ENCODE peak calls at places on chromosomes 5 and 9, in four cellular contexts. I is K562, B is endothelial cell of umbilical vein, F is GM12878. C is an unnamed sample.

GRCh38 chr9:116349684-116350083 is 196.1 kb downstream of the PAPPA start:
- DNase-seq in I (no peak), B (no peak), F (no peak), C (no peak)

GRCh38 chr9:107836300-107836699 is 346.7 kb upstream of the KLF4 start:
- DNase-seq in I (no peak), B (no peak), F (no peak), C (no peak)

GRCh38 chr5:72999916-73000315 is 44.1 kb downstream of the FCHO2 start:
- DNase-seq in I (no peak), B (no peak), F (no peak), C (no peak)

GRCh38 chr9:102550266-102550665 is 444.9 kb upstream of the CYLC2 start:
- DNase-seq in I (no peak), B (no peak), F (no peak), C (no peak)

GRCh38 chr9:110672873-110673508 is 4.4 kb downstream of the MUSK start:
- DNase-seq in I (no peak), B (no peak), F (no peak), C (no peak)

GRCh38 chr9:91042541-91042940 is 240.9 kb downstream of the SYK start:
- DNase-seq in I (no peak), B (no peak), F (no peak), C (no peak)

GRCh38 chr5:136985785-136986475 is 513.2 kb downstream of the SPOCK1 start:
- DNase-seq in I (no peak), B (no peak), F (no peak), C (no peak)

GRCh38 chr5:17005087-17005828 is 69.2 kb upstream of the MYO10 start:
- DNase-seq in I (no peak), B (no peak), F (no peak), C (peak)

DNA sequence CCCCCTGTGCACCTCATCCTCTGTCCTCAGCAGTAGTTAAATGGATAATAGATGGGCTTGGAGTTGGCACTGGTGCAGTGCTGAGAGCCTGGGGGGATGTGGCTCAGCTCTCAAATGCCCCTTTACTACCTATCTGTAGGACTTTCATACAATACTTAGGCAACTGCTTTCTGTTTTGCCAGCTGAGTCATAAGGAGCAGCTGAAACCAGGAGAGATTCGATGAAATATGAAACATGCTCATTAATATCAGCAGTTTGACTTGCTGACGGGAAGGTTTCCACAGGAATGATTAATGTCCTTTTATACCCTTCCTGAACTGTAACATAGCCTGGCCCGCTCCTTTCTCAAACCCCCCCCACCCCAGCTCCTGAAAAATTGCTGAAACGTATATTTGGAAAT is 142.6 kb downstream of the SAXO1 start:
- DNase-seq in I (no peak), B (peak), F (peak), C (peak)
- TF ChIP-seq FOS in I (no peak), B (no peak), F (no peak), C (no peak)

DNA sequence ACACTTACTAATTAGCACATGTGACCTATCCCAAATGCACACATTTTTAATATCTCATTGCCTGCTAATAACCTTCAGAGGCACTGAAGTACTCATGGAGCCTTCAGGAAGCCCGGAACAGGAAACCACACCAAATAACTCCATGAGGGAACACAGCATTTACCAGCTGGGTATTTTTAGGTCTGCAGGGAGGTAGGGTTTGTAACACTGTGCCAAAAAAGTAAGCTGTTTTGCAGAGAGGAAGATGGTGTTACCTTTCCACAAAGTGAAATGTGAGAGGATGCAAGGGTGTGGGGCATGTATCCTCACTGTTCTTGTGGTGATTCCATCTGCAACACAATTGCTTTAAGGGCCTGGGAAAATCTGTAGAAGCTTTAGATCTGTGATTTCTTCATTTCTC is 64.4 kb downstream of the NUDT12 start:
- DNase-seq in I (no peak), B (no peak), F (no peak), C (no peak)
- TF ChIP-seq FOS in I (no peak), B (no peak), F (no peak), C (no peak)

DNA sequence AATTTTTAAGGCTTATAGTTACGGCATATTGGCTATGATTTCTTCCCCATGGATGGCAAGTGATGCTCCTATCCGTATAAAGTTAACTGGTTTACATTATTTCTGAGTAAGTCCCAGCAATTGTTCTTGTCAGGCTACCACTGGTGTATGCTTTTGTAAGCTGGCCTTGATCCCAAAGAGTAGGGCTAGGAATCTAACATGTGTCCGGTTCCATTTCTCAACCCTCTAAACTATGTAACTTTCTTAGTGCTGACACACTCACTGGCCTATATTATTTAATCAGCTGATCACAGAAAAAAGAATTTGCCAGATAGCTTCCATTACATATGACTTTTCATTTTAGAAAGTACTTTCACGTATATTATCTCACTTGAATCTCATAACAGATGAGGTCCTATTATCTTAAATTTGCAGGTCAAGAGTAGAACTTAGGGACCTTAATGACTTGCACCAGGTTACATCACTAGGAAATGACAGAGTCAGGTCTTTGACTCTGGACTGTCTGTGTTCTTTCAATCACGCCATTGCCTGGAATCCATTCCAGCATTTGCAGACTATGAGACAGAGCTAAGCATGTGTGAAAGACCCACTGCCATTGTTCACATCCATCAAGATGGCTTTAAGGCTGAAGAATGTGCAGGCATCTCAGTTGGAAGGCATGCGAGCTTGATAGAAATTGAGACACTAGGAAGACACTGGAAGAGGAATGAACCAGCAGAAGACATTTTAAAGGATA is 362.9 kb downstream of the ARRDC3 start:
- DNase-seq in I (no peak), B (no peak), F (no peak), C (peak)
- TF ChIP-seq FOS in I (no peak), B (no peak), F (no peak), C (peak)

GRCh38 chr9:122234022-122234748 is 5.4 kb upstream of the LHX6 start:
- DNase-seq in I (no peak), B (no peak), F (no peak), C (no peak)

GRCh38 chr9:122232907-122233306 is 4.2 kb upstream of the LHX6 start:
- DNase-seq in I (no peak), B (no peak), F (no peak), C (no peak)

GRCh38 chr9:122239722-122240121 is 11.0 kb upstream of the LHX6 start:
- DNase-seq in I (no peak), B (no peak), F (no peak), C (no peak)

DNA sequence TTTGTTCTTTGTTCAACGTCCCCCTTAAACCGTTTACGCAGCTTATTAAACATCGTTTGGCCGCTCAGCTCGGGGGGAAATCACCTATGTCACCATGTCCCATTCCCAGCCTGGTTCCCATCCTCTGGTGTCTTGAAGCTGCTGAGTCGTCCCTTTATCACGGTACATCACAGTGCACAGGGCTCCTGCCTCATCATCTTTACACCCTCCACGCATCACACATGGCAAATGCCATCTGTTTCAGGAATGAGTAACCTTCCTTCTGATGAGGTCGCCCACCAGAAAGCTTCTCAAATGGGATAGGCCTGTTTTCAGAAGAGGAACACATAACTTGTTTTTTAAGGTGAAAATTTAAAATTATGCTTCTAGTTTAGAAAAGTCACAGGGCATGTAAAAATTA is 7.9 kb upstream of the LHX6 start:
- DNase-seq in I (no peak), B (no peak), F (no peak), C (peak)
- TF ChIP-seq FOS in I (no peak), B (no peak), F (no peak), C (no peak)

DNA sequence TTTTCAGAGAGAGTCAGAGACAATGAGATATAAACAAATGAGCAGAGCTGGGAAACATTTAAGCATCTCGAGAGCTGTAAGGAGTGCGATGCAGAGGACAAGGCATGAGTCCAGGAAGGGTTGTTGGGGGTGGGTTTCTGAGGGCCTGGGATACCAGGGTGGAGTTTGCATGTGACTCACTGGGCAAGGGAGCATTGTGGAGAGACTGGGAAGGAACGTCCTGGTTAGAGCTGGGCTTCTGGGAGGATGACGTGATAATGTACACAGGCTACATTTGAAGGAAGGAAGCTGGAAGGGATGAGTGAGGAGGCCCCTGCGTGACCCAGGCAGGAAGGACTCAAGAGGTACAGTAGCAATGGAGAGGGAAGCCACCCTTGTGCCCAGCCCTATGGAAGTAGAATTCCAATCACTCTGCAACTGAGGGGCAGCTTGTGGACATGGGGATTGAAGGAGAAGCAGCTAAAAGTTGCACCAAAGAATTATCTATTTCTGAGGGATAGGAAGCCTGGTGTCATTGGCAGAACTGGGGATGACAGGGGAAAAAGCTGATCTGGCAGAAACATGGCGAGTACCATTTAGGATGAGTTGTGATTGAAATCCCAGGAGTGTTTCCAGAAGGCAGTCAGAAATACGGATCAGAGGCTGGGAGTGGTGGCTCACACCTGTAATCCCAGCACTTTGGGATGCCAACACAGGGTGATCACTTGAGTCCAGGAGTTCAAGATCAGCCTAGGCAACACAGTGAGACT is 59.3 kb upstream of the AFAP1L1 start:
- DNase-seq in I (no peak), B (peak), F (no peak), C (peak)
- TF ChIP-seq FOS in I (no peak), B (peak), F (no peak), C (peak)

GRCh38 chr9:72305102-72305546 is 59.9 kb downstream of the ZFAND5 start:
- DNase-seq in I (peak), B (peak), F (no peak), C (peak)
- TF ChIP-seq FOS in I (peak), B (peak), F (no peak), C (no peak)

GRCh38 chr9:112559629-112560413 is 73.2 kb downstream of the KIAA1958 start:
- DNase-seq in I (no peak), B (no peak), F (no peak), C (no peak)
- TF ChIP-seq FOS in I (no peak), B (no peak), F (no peak), C (no peak)

GRCh38 chr9:137157618-137158502 is 12.0 kb downstream of the LRRC26 start:
- DNase-seq in I (peak), B (no peak), F (no peak), C (no peak)
- TF ChIP-seq FOS in I (no peak), B (no peak), F (no peak), C (no peak)

C was measured in IMR-90.